ENCODE peak calls at places on chromosome 1, in nine cellular contexts. X, T, E, Q, D, H, B, A and S are unnamed samples.

GRCh38 chr1:14894811-14895524 is 258.6 kb upstream of the TMEM51 start:
- DNase-seq in X (no peak), T (no peak), E (peak), Q (no peak), D (peak), H (peak), B (no peak), A (no peak), S (no peak)

GRCh38 chr1:29112705-29113406 is 10.8 kb downstream of the TMEM200B start:
- DNase-seq in X (no peak), T (no peak), E (no peak), Q (no peak), D (no peak), H (no peak), B (no peak), A (no peak), S (no peak)

GRCh38 chr1:55542901-55543504 is 327.8 kb upstream of the USP24 start:
- DNase-seq in X (no peak), T (no peak), E (no peak), Q (no peak), D (no peak), H (no peak), B (no peak), A (no peak), S (no peak)

GRCh38 chr1:89640440-89640839 is 7.5 kb downstream of the LRRC8C start:
- DNase-seq in X (no peak), T (no peak), E (no peak), Q (no peak), D (no peak), H (no peak), B (no peak), A (no peak), S (no peak)

GRCh38 chr1:163106364-163106987 is 37.3 kb downstream of the RGS4 start:
- DNase-seq in X (no peak), T (no peak), E (no peak), Q (no peak), D (no peak), H (no peak), B (no peak), A (no peak), S (no peak)

GRCh38 chr1:188089461-188089860 is 1260.7 kb downstream of the PLA2G4A start:
- DNase-seq in X (no peak), T (no peak), E (no peak), Q (no peak), D (no peak), H (no peak), B (no peak), A (no peak), S (no peak)

GRCh38 chr1:186202174-186202843 is 172.7 kb downstream of the TPR start:
- DNase-seq in X (peak), T (no peak), E (peak), Q (no peak), D (no peak), H (no peak), B (no peak), A (no peak), S (no peak)

GRCh38 chr1:206464456-206464964 is 5.8 kb upstream of the IKBKE start:
- DNase-seq in X (no peak), T (peak), E (no peak), Q (no peak), D (no peak), H (peak), B (no peak), A (no peak), S (no peak)

GRCh38 chr1:172935062-172935592 is 115.6 kb downstream of the TNFSF18 start:
- DNase-seq in X (no peak), T (no peak), E (no peak), Q (no peak), D (no peak), H (no peak), B (no peak), A (no peak), S (no peak)

GRCh38 chr1:115056395-115056798 is 26.8 kb downstream of the TSHB start:
- DNase-seq in X (no peak), T (peak), E (no peak), Q (no peak), D (no peak), H (no peak), B (no peak), A (no peak), S (no peak)

GRCh38 chr1:10160173-10160572 is 50.2 kb upstream of the KIF1B start:
- DNase-seq in X (no peak), T (no peak), E (no peak), Q (no peak), D (no peak), H (no peak), B (no peak), A (no peak), S (no peak)

GRCh38 chr1:12369258-12369657 is 139.4 kb downstream of the VPS13D start:
- DNase-seq in X (no peak), T (no peak), E (no peak), Q (no peak), D (no peak), H (no peak), B (no peak), A (no peak), S (no peak)

GRCh38 chr1:11067716-11068495 is 8.1 kb upstream of the SRM start:
- DNase-seq in X (no peak), T (no peak), E (no peak), Q (no peak), D (no peak), H (no peak), B (peak), A (no peak), S (no peak)

GRCh38 chr1:17919525-17920439 is 164.6 kb downstream of the ACTL8 start:
- DNase-seq in X (no peak), T (peak), E (no peak), Q (no peak), D (peak), H (peak), B (no peak), A (peak), S (no peak)

GRCh38 chr1:209012443-209013196 is 570.9 kb upstream of the CAMK1G start:
- DNase-seq in X (no peak), T (no peak), E (no peak), Q (no peak), D (peak), H (no peak), B (no peak), A (no peak), S (no peak)

GRCh38 chr1:36224537-36225297 is 474 bp downstream of the THRAP3 start:
- DNase-seq in X (peak), T (peak), E (no peak), Q (no peak), D (peak), H (peak), B (peak), A (no peak), S (peak)

GRCh38 chr1:92480813-92481597 is 5.7 kb downstream of the GFI1 start:
- DNase-seq in X (no peak), T (peak), E (no peak), Q (no peak), D (no peak), H (no peak), B (peak), A (no peak), S (no peak)

GRCh38 chr1:91555074-91555730 is 54.6 kb downstream of the CDC7 start:
- DNase-seq in X (no peak), T (no peak), E (no peak), Q (no peak), D (no peak), H (no peak), B (no peak), A (no peak), S (no peak)

GRCh38 chr1:173418107-173418985 is 58.8 kb upstream of the PRDX6 start:
- DNase-seq in X (no peak), T (no peak), E (no peak), Q (no peak), D (no peak), H (no peak), B (no peak), A (no peak), S (no peak)

GRCh38 chr1:196160066-196160795 is 448.0 kb downstream of the KCNT2 start:
- DNase-seq in X (no peak), T (no peak), E (no peak), Q (no peak), D (no peak), H (no peak), B (no peak), A (no peak), S (no peak)

GRCh38 chr1:37423810-37424209 is 50.6 kb upstream of the ZC3H12A start:
- DNase-seq in X (no peak), T (no peak), E (no peak), Q (no peak), D (no peak), H (no peak), B (no peak), A (no peak), S (no peak)

GRCh38 chr1:26530898-26531598 is 1.5 kb downstream of the RPS6KA1 start:
- DNase-seq in X (no peak), T (peak), E (peak), Q (no peak), D (peak), H (no peak), B (peak), A (no peak), S (no peak)

GRCh38 chr1:31447210-31447609 is 34.2 kb downstream of the SERINC2 start:
- DNase-seq in X (no peak), T (peak), E (no peak), Q (no peak), D (no peak), H (no peak), B (no peak), A (no peak), S (no peak)

GRCh38 chr1:30328401-30329262 is 394.8 kb downstream of the MATN1 start:
- DNase-seq in X (no peak), T (no peak), E (no peak), Q (no peak), D (no peak), H (no peak), B (no peak), A (no peak), S (no peak)

GRCh38 chr1:218711884-218712674 is 366.9 kb downstream of the TGFB2 start:
- DNase-seq in X (peak), T (no peak), E (no peak), Q (no peak), D (peak), H (no peak), B (no peak), A (no peak), S (no peak)

GRCh38 chr1:24363994-24364393 is 44.8 kb downstream of the GRHL3 start:
- DNase-seq in X (no peak), T (no peak), E (no peak), Q (no peak), D (no peak), H (no peak), B (no peak), A (no peak), S (no peak)

GRCh38 chr1:47881505-47882442 is 115.4 kb downstream of the TRABD2B start:
- DNase-seq in X (no peak), T (peak), E (peak), Q (no peak), D (no peak), H (no peak), B (no peak), A (no peak), S (no peak)

GRCh38 chr1:94039514-94039870 is 81.5 kb downstream of the ABCA4 start:
- DNase-seq in X (peak), T (peak), E (peak), Q (peak), D (peak), H (peak), B (peak), A (peak), S (peak)

GRCh38 chr1:94039871-94040569 is 80.9 kb downstream of the ABCA4 start:
- DNase-seq in X (peak), T (no peak), E (no peak), Q (no peak), D (no peak), H (no peak), B (no peak), A (no peak), S (no peak)

GRCh38 chr1:94037392-94038229 is 83.3 kb downstream of the ABCA4 start:
- DNase-seq in X (no peak), T (no peak), E (no peak), Q (no peak), D (no peak), H (no peak), B (no peak), A (no peak), S (no peak)

GRCh38 chr1:94036721-94037120 is 84.2 kb downstream of the ABCA4 start:
- DNase-seq in X (no peak), T (no peak), E (no peak), Q (no peak), D (no peak), H (no peak), B (no peak), A (no peak), S (no peak)

GRCh38 chr1:94038511-94038910 is 82.4 kb downstream of the ABCA4 start:
- DNase-seq in X (no peak), T (no peak), E (no peak), Q (no peak), D (no peak), H (no peak), B (no peak), A (no peak), S (no peak)
- H3K27ac ChIP-seq in X (peak), T (no peak), E (no peak), Q (no peak), D (no peak), H (no peak), B (no peak), A (no peak), S (peak)

GRCh38 chr1:109632671-109633346 is 13.2 kb downstream of the AMPD2 start:
- DNase-seq in X (no peak), T (no peak), E (no peak), Q (no peak), D (peak), H (peak), B (no peak), A (no peak), S (no peak)
- H3K27ac ChIP-seq in X (no peak), T (peak), E (no peak), Q (no peak), D (no peak), H (no peak), B (peak), A (no peak), S (no peak)

DNA sequence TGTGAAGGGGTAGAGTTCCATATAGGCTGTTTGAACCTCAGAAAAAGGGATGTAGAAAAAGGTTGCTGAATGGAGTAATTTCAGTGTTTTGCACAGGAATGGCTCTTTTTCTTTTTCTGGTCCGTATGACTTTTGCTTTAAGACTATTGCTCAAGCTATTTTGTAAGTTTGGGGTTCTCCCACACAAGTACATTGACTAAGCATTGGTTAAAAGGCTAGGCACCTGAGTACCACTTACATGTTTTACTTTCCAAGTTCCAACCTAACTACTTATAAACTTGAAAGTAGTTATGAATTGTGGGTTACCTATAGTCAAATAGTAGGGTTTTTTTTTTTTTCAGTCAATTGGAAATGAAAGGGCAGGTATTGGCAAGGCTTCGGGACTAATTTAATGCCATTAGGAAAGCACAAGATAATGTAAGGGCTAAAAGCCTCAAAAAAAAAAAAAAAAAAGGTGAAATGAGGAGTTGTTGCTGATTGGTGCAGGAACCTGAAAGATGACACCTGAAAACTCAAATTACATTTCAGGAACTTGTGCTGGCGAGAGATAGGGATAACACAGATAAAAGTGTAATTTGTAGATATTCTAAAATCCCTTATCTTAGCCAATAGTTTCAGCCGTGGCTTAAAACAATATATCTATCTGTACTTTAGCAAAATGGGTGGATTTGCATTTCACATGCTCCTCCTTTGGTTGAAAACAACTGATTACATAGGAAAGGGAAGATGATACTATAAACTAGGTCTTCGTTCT is 209.5 kb downstream of the RPS6KC1 start:
- DNase-seq in X (no peak), T (no peak), E (no peak), Q (no peak), D (no peak), H (no peak), B (no peak), A (no peak), S (no peak)
- H3K27ac ChIP-seq in X (no peak), T (no peak), E (no peak), Q (no peak), D (no peak), H (no peak), B (no peak), A (no peak), S (no peak)

GRCh38 chr1:5770981-5771765 is 221.1 kb downstream of the NPHP4 start:
- DNase-seq in X (peak), T (peak), E (no peak), Q (no peak), D (no peak), H (no peak), B (no peak), A (no peak), S (no peak)
- H3K27ac ChIP-seq in X (no peak), T (no peak), E (no peak), Q (no peak), D (no peak), H (no peak), B (no peak), A (no peak), S (no peak)

GRCh38 chr1:184768467-184768866 is 13.8 kb upstream of the EDEM3 start:
- DNase-seq in X (no peak), T (no peak), E (no peak), Q (no peak), D (no peak), H (no peak), B (no peak), A (no peak), S (no peak)
- H3K27ac ChIP-seq in X (no peak), T (no peak), E (no peak), Q (no peak), D (no peak), H (no peak), B (no peak), A (no peak), S (no peak)

GRCh38 chr1:27570823-27571222 is 33.1 kb downstream of the AHDC1 start:
- DNase-seq in X (peak), T (no peak), E (peak), Q (no peak), D (no peak), H (no peak), B (no peak), A (no peak), S (no peak)
- H3K27ac ChIP-seq in X (peak), T (peak), E (peak), Q (no peak), D (peak), H (peak), B (peak), A (no peak), S (peak)